ENCODE peak calls at places on chromosomes 16 and 17, in five cellular contexts. One of them, this sample, is unnamed.

GRCh38 chr16:67936876-67937605 is 391 bp upstream of the PSMB10 start:
- DNase-seq in SW480: no peak
- DNase-seq in CD4-positive, alpha-beta memory T cell: peak
- DNase-seq in head of caudate nucleus: peak
- DNase-seq in stimulated activated CD4-positive, alpha-beta T cell treated with anti-CD3 and anti-CD28 coated beads, Interleukin-1b, Interleukin-23, amount 100 ng/mL, for 24 hours: no peak
- DNase-seq in this sample: no peak

GRCh38 chr17:72151565-72152391 is 31.0 kb downstream of the SOX9 start:
- DNase-seq in SW480: peak
- DNase-seq in CD4-positive, alpha-beta memory T cell: no peak
- DNase-seq in head of caudate nucleus: peak
- DNase-seq in stimulated activated CD4-positive, alpha-beta T cell treated with anti-CD3 and anti-CD28 coated beads, Interleukin-1b, Interleukin-23, amount 100 ng/mL, for 24 hours: no peak
- DNase-seq in this sample: peak

GRCh38 chr17:31064707-31065106 is 30.1 kb upstream of the NF1 start:
- DNase-seq in SW480: no peak
- DNase-seq in CD4-positive, alpha-beta memory T cell: no peak
- DNase-seq in head of caudate nucleus: no peak
- DNase-seq in stimulated activated CD4-positive, alpha-beta T cell treated with anti-CD3 and anti-CD28 coated beads, Interleukin-1b, Interleukin-23, amount 100 ng/mL, for 24 hours: no peak
- DNase-seq in this sample: no peak

GRCh38 chr17:61407211-61407911 is 7.7 kb downstream of the TBX2 start:
- DNase-seq in SW480: no peak
- DNase-seq in CD4-positive, alpha-beta memory T cell: no peak
- DNase-seq in head of caudate nucleus: no peak
- DNase-seq in stimulated activated CD4-positive, alpha-beta T cell treated with anti-CD3 and anti-CD28 coated beads, Interleukin-1b, Interleukin-23, amount 100 ng/mL, for 24 hours: no peak
- DNase-seq in this sample: no peak

GRCh38 chr16:54815177-54815576 is 115.5 kb upstream of the IRX5 start:
- DNase-seq in SW480: no peak
- DNase-seq in CD4-positive, alpha-beta memory T cell: no peak
- DNase-seq in head of caudate nucleus: no peak
- DNase-seq in stimulated activated CD4-positive, alpha-beta T cell treated with anti-CD3 and anti-CD28 coated beads, Interleukin-1b, Interleukin-23, amount 100 ng/mL, for 24 hours: no peak
- DNase-seq in this sample: no peak

GRCh38 chr17:65535777-65536572 is 25.5 kb downstream of the AXIN2 start:
- DNase-seq in SW480: no peak
- DNase-seq in CD4-positive, alpha-beta memory T cell: no peak
- DNase-seq in head of caudate nucleus: no peak
- DNase-seq in stimulated activated CD4-positive, alpha-beta T cell treated with anti-CD3 and anti-CD28 coated beads, Interleukin-1b, Interleukin-23, amount 100 ng/mL, for 24 hours: no peak
- DNase-seq in this sample: no peak

GRCh38 chr17:50095626-50096037 is 481 bp downstream of the PDK2 start:
- DNase-seq in SW480: no peak
- DNase-seq in CD4-positive, alpha-beta memory T cell: peak
- DNase-seq in head of caudate nucleus: no peak
- DNase-seq in stimulated activated CD4-positive, alpha-beta T cell treated with anti-CD3 and anti-CD28 coated beads, Interleukin-1b, Interleukin-23, amount 100 ng/mL, for 24 hours: no peak
- DNase-seq in this sample: no peak

GRCh38 chr16:66293932-66294331 is 72.6 kb upstream of the CDH5 start:
- DNase-seq in SW480: no peak
- DNase-seq in CD4-positive, alpha-beta memory T cell: no peak
- DNase-seq in head of caudate nucleus: no peak
- DNase-seq in stimulated activated CD4-positive, alpha-beta T cell treated with anti-CD3 and anti-CD28 coated beads, Interleukin-1b, Interleukin-23, amount 100 ng/mL, for 24 hours: no peak
- DNase-seq in this sample: no peak

GRCh38 chr17:4604111-4604644 is 19.8 kb downstream of the SMTNL2 start:
- DNase-seq in SW480: no peak
- DNase-seq in CD4-positive, alpha-beta memory T cell: no peak
- DNase-seq in head of caudate nucleus: no peak
- DNase-seq in stimulated activated CD4-positive, alpha-beta T cell treated with anti-CD3 and anti-CD28 coated beads, Interleukin-1b, Interleukin-23, amount 100 ng/mL, for 24 hours: no peak
- DNase-seq in this sample: peak

GRCh38 chr16:56199164-56199563 is 7.9 kb downstream of the GNAO1 start:
- DNase-seq in SW480: no peak
- DNase-seq in CD4-positive, alpha-beta memory T cell: no peak
- DNase-seq in head of caudate nucleus: no peak
- DNase-seq in stimulated activated CD4-positive, alpha-beta T cell treated with anti-CD3 and anti-CD28 coated beads, Interleukin-1b, Interleukin-23, amount 100 ng/mL, for 24 hours: no peak
- DNase-seq in this sample: no peak

GRCh38 chr16:50213939-50214519 is 52.3 kb upstream of the ADCY7 start:
- DNase-seq in SW480: no peak
- DNase-seq in CD4-positive, alpha-beta memory T cell: no peak
- DNase-seq in head of caudate nucleus: peak
- DNase-seq in stimulated activated CD4-positive, alpha-beta T cell treated with anti-CD3 and anti-CD28 coated beads, Interleukin-1b, Interleukin-23, amount 100 ng/mL, for 24 hours: no peak
- DNase-seq in this sample: peak

GRCh38 chr17:65155622-65156021 is 18.5 kb downstream of the RGS9 start:
- DNase-seq in SW480: no peak
- DNase-seq in CD4-positive, alpha-beta memory T cell: no peak
- DNase-seq in head of caudate nucleus: no peak
- DNase-seq in stimulated activated CD4-positive, alpha-beta T cell treated with anti-CD3 and anti-CD28 coated beads, Interleukin-1b, Interleukin-23, amount 100 ng/mL, for 24 hours: no peak
- DNase-seq in this sample: no peak

GRCh38 chr17:69779378-69780214 is 295.4 kb upstream of the KCNJ16 start:
- DNase-seq in SW480: no peak
- DNase-seq in CD4-positive, alpha-beta memory T cell: no peak
- DNase-seq in head of caudate nucleus: no peak
- DNase-seq in stimulated activated CD4-positive, alpha-beta T cell treated with anti-CD3 and anti-CD28 coated beads, Interleukin-1b, Interleukin-23, amount 100 ng/mL, for 24 hours: no peak
- DNase-seq in this sample: no peak

GRCh38 chr17:64732336-64733006 is 70.4 kb upstream of the SMURF2 start:
- DNase-seq in SW480: peak
- DNase-seq in CD4-positive, alpha-beta memory T cell: no peak
- DNase-seq in head of caudate nucleus: peak
- DNase-seq in stimulated activated CD4-positive, alpha-beta T cell treated with anti-CD3 and anti-CD28 coated beads, Interleukin-1b, Interleukin-23, amount 100 ng/mL, for 24 hours: no peak
- DNase-seq in this sample: peak

GRCh38 chr17:47869114-47869513 is 18.2 kb upstream of the SP6 start:
- DNase-seq in SW480: peak
- DNase-seq in CD4-positive, alpha-beta memory T cell: no peak
- DNase-seq in head of caudate nucleus: no peak
- DNase-seq in stimulated activated CD4-positive, alpha-beta T cell treated with anti-CD3 and anti-CD28 coated beads, Interleukin-1b, Interleukin-23, amount 100 ng/mL, for 24 hours: no peak
- DNase-seq in this sample: no peak

GRCh38 chr17:78375401-78376079 is 2.9 kb upstream of the PGS1 start:
- DNase-seq in SW480: no peak
- DNase-seq in CD4-positive, alpha-beta memory T cell: no peak
- DNase-seq in head of caudate nucleus: no peak
- DNase-seq in stimulated activated CD4-positive, alpha-beta T cell treated with anti-CD3 and anti-CD28 coated beads, Interleukin-1b, Interleukin-23, amount 100 ng/mL, for 24 hours: no peak
- DNase-seq in this sample: peak

GRCh38 chr17:6059406-6059805 is 10.8 kb upstream of the WSCD1 start:
- DNase-seq in SW480: no peak
- DNase-seq in CD4-positive, alpha-beta memory T cell: no peak
- DNase-seq in head of caudate nucleus: no peak
- DNase-seq in stimulated activated CD4-positive, alpha-beta T cell treated with anti-CD3 and anti-CD28 coated beads, Interleukin-1b, Interleukin-23, amount 100 ng/mL, for 24 hours: no peak
- DNase-seq in this sample: no peak

GRCh38 chr16:23114131-23114904 is 34.9 kb downstream of the USP31 start:
- DNase-seq in SW480: no peak
- DNase-seq in CD4-positive, alpha-beta memory T cell: no peak
- DNase-seq in head of caudate nucleus: no peak
- DNase-seq in stimulated activated CD4-positive, alpha-beta T cell treated with anti-CD3 and anti-CD28 coated beads, Interleukin-1b, Interleukin-23, amount 100 ng/mL, for 24 hours: no peak
- DNase-seq in this sample: no peak

GRCh38 chr16:795580-796229 is 4.8 kb downstream of the GNG13 start:
- DNase-seq in SW480: peak
- DNase-seq in CD4-positive, alpha-beta memory T cell: no peak
- DNase-seq in head of caudate nucleus: no peak
- DNase-seq in stimulated activated CD4-positive, alpha-beta T cell treated with anti-CD3 and anti-CD28 coated beads, Interleukin-1b, Interleukin-23, amount 100 ng/mL, for 24 hours: no peak
- DNase-seq in this sample: no peak

GRCh38 chr17:34579017-34579946 is at the start of gene TMEM132E:
- DNase-seq in SW480: peak
- DNase-seq in CD4-positive, alpha-beta memory T cell: no peak
- DNase-seq in head of caudate nucleus: peak
- DNase-seq in stimulated activated CD4-positive, alpha-beta T cell treated with anti-CD3 and anti-CD28 coated beads, Interleukin-1b, Interleukin-23, amount 100 ng/mL, for 24 hours: no peak
- DNase-seq in this sample: no peak

GRCh38 chr16:77457046-77457445 is 22.2 kb upstream of the ADAMTS18 start:
- DNase-seq in SW480: peak
- DNase-seq in CD4-positive, alpha-beta memory T cell: no peak
- DNase-seq in head of caudate nucleus: no peak
- DNase-seq in stimulated activated CD4-positive, alpha-beta T cell treated with anti-CD3 and anti-CD28 coated beads, Interleukin-1b, Interleukin-23, amount 100 ng/mL, for 24 hours: no peak
- DNase-seq in this sample: no peak

GRCh38 chr17:13725286-13725990 is 123.7 kb upstream of the HS3ST3A1 start:
- DNase-seq in SW480: peak
- DNase-seq in CD4-positive, alpha-beta memory T cell: no peak
- DNase-seq in head of caudate nucleus: no peak
- DNase-seq in stimulated activated CD4-positive, alpha-beta T cell treated with anti-CD3 and anti-CD28 coated beads, Interleukin-1b, Interleukin-23, amount 100 ng/mL, for 24 hours: no peak
- DNase-seq in this sample: peak

GRCh38 chr17:76276461-76277299 is 11.5 kb downstream of the UBALD2 start:
- DNase-seq in SW480: no peak
- DNase-seq in CD4-positive, alpha-beta memory T cell: peak
- DNase-seq in head of caudate nucleus: no peak
- DNase-seq in stimulated activated CD4-positive, alpha-beta T cell treated with anti-CD3 and anti-CD28 coated beads, Interleukin-1b, Interleukin-23, amount 100 ng/mL, for 24 hours: no peak
- DNase-seq in this sample: peak

GRCh38 chr16:35744716-35745115 is 2285.3 kb downstream of the TP53TG3F start:
- DNase-seq in SW480: peak
- DNase-seq in CD4-positive, alpha-beta memory T cell: no peak
- DNase-seq in head of caudate nucleus: no peak
- DNase-seq in stimulated activated CD4-positive, alpha-beta T cell treated with anti-CD3 and anti-CD28 coated beads, Interleukin-1b, Interleukin-23, amount 100 ng/mL, for 24 hours: no peak
- DNase-seq in this sample: peak

GRCh38 chr16:76277099-76278030 is at the start of gene CNTNAP4:
- DNase-seq in SW480: no peak
- DNase-seq in CD4-positive, alpha-beta memory T cell: no peak
- DNase-seq in head of caudate nucleus: peak
- DNase-seq in stimulated activated CD4-positive, alpha-beta T cell treated with anti-CD3 and anti-CD28 coated beads, Interleukin-1b, Interleukin-23, amount 100 ng/mL, for 24 hours: no peak
- DNase-seq in this sample: no peak

GRCh38 chr17:56359518-56359917 is 206.2 kb downstream of the ANKFN1 start:
- DNase-seq in SW480: no peak
- DNase-seq in CD4-positive, alpha-beta memory T cell: no peak
- DNase-seq in head of caudate nucleus: no peak
- DNase-seq in stimulated activated CD4-positive, alpha-beta T cell treated with anti-CD3 and anti-CD28 coated beads, Interleukin-1b, Interleukin-23, amount 100 ng/mL, for 24 hours: no peak
- DNase-seq in this sample: no peak

GRCh38 chr17:64036198-64036922 is 15.9 kb upstream of the ICAM2 start:
- DNase-seq in SW480: no peak
- DNase-seq in CD4-positive, alpha-beta memory T cell: no peak
- DNase-seq in head of caudate nucleus: no peak
- DNase-seq in stimulated activated CD4-positive, alpha-beta T cell treated with anti-CD3 and anti-CD28 coated beads, Interleukin-1b, Interleukin-23, amount 100 ng/mL, for 24 hours: no peak
- DNase-seq in this sample: no peak

GRCh38 chr17:38418693-38419507 is 9.4 kb upstream of the ARHGAP23 start:
- DNase-seq in SW480: no peak
- DNase-seq in CD4-positive, alpha-beta memory T cell: no peak
- DNase-seq in head of caudate nucleus: no peak
- DNase-seq in stimulated activated CD4-positive, alpha-beta T cell treated with anti-CD3 and anti-CD28 coated beads, Interleukin-1b, Interleukin-23, amount 100 ng/mL, for 24 hours: no peak
- DNase-seq in this sample: no peak

GRCh38 chr16:1245452-1246005 is 5.0 kb downstream of the TPSAB1 start:
- DNase-seq in SW480: no peak
- DNase-seq in CD4-positive, alpha-beta memory T cell: no peak
- DNase-seq in head of caudate nucleus: no peak
- DNase-seq in stimulated activated CD4-positive, alpha-beta T cell treated with anti-CD3 and anti-CD28 coated beads, Interleukin-1b, Interleukin-23, amount 100 ng/mL, for 24 hours: no peak
- DNase-seq in this sample: no peak

GRCh38 chr17:22511431-22511830 is 819.1 kb downstream of the KCNJ18 start:
- DNase-seq in SW480: no peak
- DNase-seq in CD4-positive, alpha-beta memory T cell: no peak
- DNase-seq in head of caudate nucleus: no peak
- DNase-seq in stimulated activated CD4-positive, alpha-beta T cell treated with anti-CD3 and anti-CD28 coated beads, Interleukin-1b, Interleukin-23, amount 100 ng/mL, for 24 hours: no peak
- DNase-seq in this sample: no peak

GRCh38 chr17:5422505-5422904 is 2.5 kb downstream of the RPAIN start:
- DNase-seq in SW480: peak
- DNase-seq in CD4-positive, alpha-beta memory T cell: no peak
- DNase-seq in head of caudate nucleus: no peak
- DNase-seq in stimulated activated CD4-positive, alpha-beta T cell treated with anti-CD3 and anti-CD28 coated beads, Interleukin-1b, Interleukin-23, amount 100 ng/mL, for 24 hours: no peak
- DNase-seq in this sample: peak

GRCh38 chr17:82798752-82799151 is 41.1 kb downstream of the ZNF750 start:
- DNase-seq in SW480: no peak
- DNase-seq in CD4-positive, alpha-beta memory T cell: no peak
- DNase-seq in head of caudate nucleus: no peak
- DNase-seq in stimulated activated CD4-positive, alpha-beta T cell treated with anti-CD3 and anti-CD28 coated beads, Interleukin-1b, Interleukin-23, amount 100 ng/mL, for 24 hours: no peak
- DNase-seq in this sample: no peak

GRCh38 chr17:75244133-75244866 is 17.1 kb downstream of the GGA3 start:
- DNase-seq in SW480: no peak
- DNase-seq in CD4-positive, alpha-beta memory T cell: no peak
- DNase-seq in head of caudate nucleus: no peak
- DNase-seq in stimulated activated CD4-positive, alpha-beta T cell treated with anti-CD3 and anti-CD28 coated beads, Interleukin-1b, Interleukin-23, amount 100 ng/mL, for 24 hours: no peak
- DNase-seq in this sample: no peak

GRCh38 chr16:35523991-35524390 is 2064.6 kb downstream of the TP53TG3F start:
- DNase-seq in SW480: no peak
- DNase-seq in CD4-positive, alpha-beta memory T cell: no peak
- DNase-seq in head of caudate nucleus: no peak
- DNase-seq in stimulated activated CD4-positive, alpha-beta T cell treated with anti-CD3 and anti-CD28 coated beads, Interleukin-1b, Interleukin-23, amount 100 ng/mL, for 24 hours: no peak
- DNase-seq in this sample: no peak

GRCh38 chr16:4647661-4647965 is 23.0 kb downstream of the MGRN1 start:
- DNase-seq in SW480: no peak
- DNase-seq in CD4-positive, alpha-beta memory T cell: no peak
- DNase-seq in head of caudate nucleus: no peak
- DNase-seq in stimulated activated CD4-positive, alpha-beta T cell treated with anti-CD3 and anti-CD28 coated beads, Interleukin-1b, Interleukin-23, amount 100 ng/mL, for 24 hours: no peak
- DNase-seq in this sample: no peak